ENCODE peak calls at places on chromosomes 4 and X, in six cellular contexts. A, Z, G, Y, O and J are unnamed samples.

GRCh38 chr4:178937130-178937529 is 1494.9 kb upstream of the AGA start:
- DNase-seq in O (no peak), G (no peak), Z (no peak), A (peak; percentile 25), Y (peak; percentile 4), J (no peak)

GRCh38 chrX:12423346-12423745 is 285.1 kb downstream of the FRMPD4 start:
- DNase-seq in Y (no peak), O (no peak), G (no peak), A (no peak), Z (no peak), J (no peak)

GRCh38 chr4:149522031-149522430 is 293.6 kb downstream of the IQCM start:
- DNase-seq in A (peak; percentile 28), Y (no peak), O (no peak), Z (no peak), G (no peak), J (no peak)

GRCh38 chr4:39770969-39771724 is 73.2 kb downstream of the UBE2K start:
- DNase-seq in O (no peak), Y (no peak), Z (no peak), A (no peak), G (no peak), J (peak; percentile 15)

GRCh38 chr4:23235613-23236390 is 543.1 kb downstream of the GBA3 start:
- DNase-seq in A (peak; percentile 72), O (no peak), Y (no peak), Z (no peak), G (no peak), J (no peak)

GRCh38 chrX:12701625-12702024 is 89.6 kb upstream of the PRPS2 start:
- DNase-seq in O (peak; percentile 52), Y (peak; percentile 62), A (peak; percentile 46), G (no peak), Z (no peak), J (peak; percentile 6)

GRCh38 chr4:98482847-98483806 is 175.3 kb downstream of the TSPAN5 start:
- DNase-seq in Y (peak; percentile 10), O (no peak), Z (no peak), A (peak; percentile 92), G (no peak), J (peak; percentile 57)

GRCh38 chr4:138217567-138217966 is 24.6 kb downstream of the SLC7A11 start:
- DNase-seq in G (no peak), A (no peak), O (no peak), Y (no peak), Z (no peak), J (no peak)

GRCh38 chrX:40960041-40960440 is 125.2 kb upstream of the USP9X start:
- DNase-seq in A (no peak), Z (no peak), G (no peak), Y (no peak), O (no peak), J (no peak)

GRCh38 chrX:44580466-44580865 is 37.8 kb upstream of the FUNDC1 start:
- DNase-seq in Y (no peak), O (no peak), G (no peak), A (peak; percentile 73), Z (no peak), J (no peak)

GRCh38 chr4:102988429-102989020 is 31.0 kb downstream of the SLC9B1 start:
- DNase-seq in O (no peak), A (no peak), G (no peak), Y (no peak), Z (no peak), J (no peak)

GRCh38 chr4:41935652-41936021 is 408 bp downstream of the TMEM33 start:
- DNase-seq in Y (peak; percentile 4), Z (no peak), G (no peak), O (peak; percentile 13), A (no peak), J (no peak)

GRCh38 chrX:85964744-85965143 is 82.6 kb downstream of the CHM start:
- DNase-seq in O (no peak), G (no peak), Z (no peak), Y (no peak), A (no peak), J (no peak)

GRCh38 chr4:47442980-47443379 is 20.5 kb downstream of the COMMD8 start:
- DNase-seq in G (no peak), Z (no peak), O (peak; percentile 7), A (no peak), Y (no peak), J (no peak)

GRCh38 chrX:104135677-104136076 is 21.1 kb downstream of the SLC25A53 start:
- DNase-seq in Y (no peak), G (no peak), O (no peak), A (peak; percentile 23), Z (no peak), J (no peak)

GRCh38 chr4:108834167-108834566 is 71.3 kb upstream of the ETNPPL start:
- DNase-seq in Y (no peak), A (peak; percentile 94), O (no peak), Z (no peak), G (no peak), J (no peak)

GRCh38 chr4:39446842-39447573 is 11.7 kb downstream of the RPL9 start:
- DNase-seq in G (peak; percentile 43), Y (no peak), A (peak; percentile 59), O (no peak), Z (peak; percentile 90), J (peak; percentile 90)

GRCh38 chr4:86300516-86300915 is 59.3 kb downstream of the MAPK10 start:
- DNase-seq in G (no peak), Z (no peak), A (peak; percentile 83), O (no peak), Y (no peak), J (no peak)

GRCh38 chr4:53194727-53195126 is 171.1 kb downstream of the SCFD2 start:
- DNase-seq in A (no peak), G (no peak), Z (peak; percentile 33), O (no peak), Y (no peak), J (no peak)

GRCh38 chr4:21992330-21992729 is 43.8 kb upstream of the KCNIP4 start:
- DNase-seq in A (peak; percentile 76), Z (no peak), Y (no peak), G (no peak), O (no peak), J (no peak)

GRCh38 chr4:120225527-120225926 is 158.9 kb upstream of the MAD2L1 start:
- DNase-seq in Y (no peak), O (no peak), A (no peak), G (no peak), Z (no peak), J (no peak)

GRCh38 chrX:17987783-17988182 is 126.7 kb upstream of the RAI2 start:
- DNase-seq in Y (no peak), A (no peak), O (peak; percentile 84), Z (no peak), G (peak; percentile 53), J (no peak)

GRCh38 chr4:169311643-169312365 is 41.0 kb upstream of the SH3RF1 start:
- DNase-seq in A (peak; percentile 39), Y (peak; percentile 66), Z (no peak), O (peak; percentile 20), G (no peak), J (no peak)

GRCh38 chr4:99159699-99160098 is 15.6 kb upstream of the ADH4 start:
- DNase-seq in G (no peak), A (no peak), Y (no peak), O (no peak), Z (no peak), J (no peak)

GRCh38 chr4:153955306-153955705 is 166.4 kb upstream of the SFRP2 start:
- DNase-seq in G (no peak), Z (no peak), Y (no peak), O (no peak), A (no peak), J (no peak)

GRCh38 chrX:42686706-42687105 is 91.3 kb downstream of the PPP1R2C start:
- DNase-seq in A (no peak), O (no peak), Y (no peak), Z (no peak), G (no peak), J (no peak)

GRCh38 chr4:128916832-128917231 is 107.3 kb downstream of the JADE1 start:
- DNase-seq in Z (no peak), G (no peak), Y (no peak), O (no peak), A (no peak), J (peak; percentile 12)

GRCh38 chrX:37425370-37425769 is 76.2 kb downstream of the PRRG1 start:
- DNase-seq in G (no peak), Z (no peak), A (peak; percentile 30), O (no peak), Y (no peak), J (no peak)

GRCh38 chrX:150768580-150769190 is 75.5 kb downstream of the MTMR1 start:
- DNase-seq in Z (no peak), O (no peak), G (no peak), A (no peak), Y (no peak), J (no peak)

DNA sequence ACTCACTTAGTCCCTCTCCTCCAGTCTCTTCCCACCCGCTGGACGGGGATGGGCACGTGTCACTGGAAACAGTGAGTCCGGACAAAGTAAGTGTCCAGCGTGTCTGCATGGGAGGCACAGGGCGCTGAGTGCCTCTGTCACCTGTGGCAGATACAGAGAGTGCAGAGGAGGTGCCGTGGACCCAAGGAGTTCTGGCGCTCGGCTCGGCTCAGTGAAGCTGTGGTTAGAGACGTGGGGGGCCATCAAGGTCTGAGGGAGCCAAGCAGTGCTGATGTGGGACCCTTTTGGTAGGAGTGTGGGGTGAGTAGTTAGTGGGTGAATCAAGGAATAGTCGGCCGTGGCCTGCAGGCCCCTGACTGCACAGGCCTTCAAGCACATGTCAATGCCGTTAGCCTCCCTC is 40.1 kb upstream of the MSANTD1 start:
- DNase-seq in Y (no peak), G (no peak), Z (peak; percentile 41), O (no peak), A (no peak), J (no peak)
- H3K36me3 ChIP-seq in Y (peaks cover 26% of the 10 kb centered on the region), G (peaks cover 13% of the 10 kb centered on the region), Z (no peaks in the 10 kb centered on the region), O (peaks cover 2% of the 10 kb centered on the region), A (peaks cover 13% of the 10 kb centered on the region), J (peaks cover 48% of the 10 kb centered on the region)

GRCh38 chr4:144649646-144650045 is 3.7 kb downstream of the HHIP start:
- DNase-seq in Y (no peak), A (no peak), Z (no peak), O (no peak), G (no peak), J (no peak)
- H3K4me3 ChIP-seq in Y (no peak overlapping the region), A (no peak overlapping the region), Z (no peak overlapping the region), O (no peak overlapping the region), G (no peak overlapping the region), J (no peak overlapping the region)

GRCh38 chr4:112702892-112703291 is 65.9 kb downstream of the LARP7 start:
- DNase-seq in Y (no peak), O (no peak), G (no peak), A (peak; percentile 15), Z (no peak), J (no peak)

GRCh38 chr4:112704322-112704721 is 67.4 kb downstream of the LARP7 start:
- DNase-seq in Z (no peak), G (no peak), Y (no peak), A (no peak), O (no peak), J (no peak)

GRCh38 chr4:112708772-112709171 is 71.8 kb downstream of the LARP7 start:
- DNase-seq in Y (no peak), G (no peak), Z (no peak), A (no peak), O (no peak), J (no peak)

GRCh38 chr4:112704991-112705845 is 68.3 kb downstream of the LARP7 start:
- DNase-seq in G (peak; percentile 2), A (peak; percentile 71), Z (no peak), O (no peak), Y (peak; percentile 8), J (peak; percentile 18)

GRCh38 chr4:112706840-112707207 is 69.9 kb downstream of the LARP7 start:
- DNase-seq in Y (no peak), A (no peak), O (no peak), Z (no peak), G (no peak), J (no peak)
- H3K27me3 ChIP-seq in Y (no peaks in the 10 kb centered on the region), A (peaks cover 18% of the 10 kb centered on the region), O (peaks cover 10% of the 10 kb centered on the region), Z (peaks cover 98% of the 10 kb centered on the region), G (peaks cover 17% of the 10 kb centered on the region), J (no peaks in the 10 kb centered on the region)

GRCh38 chrX:48927125-48927524 is 8.3 kb upstream of the PIM2 start:
- DNase-seq in A (no peak), Y (no peak), G (no peak), Z (no peak), O (no peak), J (no peak)
- H3K36me3 ChIP-seq in A (peaks cover 4% of the 10 kb centered on the region), Y (peaks cover 7% of the 10 kb centered on the region), G (no peaks in the 10 kb centered on the region), Z (no peaks in the 10 kb centered on the region), O (no peaks in the 10 kb centered on the region), J (peaks cover 4% of the 10 kb centered on the region)